ENCODE peak calls at places on chromosomes 16 and 17, in nine cellular contexts. N is HCT116; C is brain microvascular endothelial cell; I is K562; U is tibial artery; T is psoas muscle; Y is body of pancreas; W is CD8-positive, alpha-beta T cell; L is PC-3. H is an unnamed sample.

GRCh38 chr16:81928975-81929374 is 82.3 kb downstream of the SDR42E1 start:
- DNase-seq in C (no peak), L (no peak), T (no peak), N (no peak), U (no peak), I (peak; percentile 56), W (no peak), Y (no peak), H (no peak)

GRCh38 chr17:9899280-9900018 is 5.6 kb downstream of the RCVRN start:
- DNase-seq in C (no peak), I (no peak), L (no peak), N (no peak), W (no peak), T (no peak), Y (peak; percentile 53), U (no peak), H (no peak)

GRCh38 chr16:46884513-46885293 is 541 bp downstream of the GPT2 start:
- DNase-seq in Y (peak; percentile 67), C (no peak), U (no peak), T (no peak), L (no peak), N (no peak), I (peak; percentile 29), W (no peak), H (no peak)

GRCh38 chr16:87174061-87174460 is 143.1 kb downstream of the C16orf95 start:
- DNase-seq in Y (no peak), W (no peak), C (no peak), I (no peak), N (no peak), U (no peak), T (no peak), L (no peak), H (no peak)

GRCh38 chr16:31200821-31201510 is 1.6 kb downstream of the PYCARD start:
- DNase-seq in N (no peak), L (peak; percentile 50), Y (no peak), I (no peak), U (no peak), W (peak; percentile 31), T (no peak), C (no peak), H (peak; percentile 50)

GRCh38 chr16:67538666-67539101 is 10.1 kb downstream of the RIPOR1 start:
- DNase-seq in U (no peak), C (peak; percentile 45), T (no peak), L (no peak), N (no peak), Y (no peak), W (no peak), I (no peak), H (no peak)

GRCh38 chr17:41421116-41421515 is 3.3 kb downstream of the KRT37 start:
- DNase-seq in L (peak; percentile 71), N (no peak), W (no peak), U (no peak), C (no peak), T (no peak), Y (no peak), I (no peak), H (no peak)

GRCh38 chr17:2192367-2193028 is 111.1 kb downstream of the SMG6 start:
- DNase-seq in I (no peak), W (peak; percentile 66), L (peak; percentile 88), C (peak; percentile 95), U (no peak), Y (no peak), T (peak; percentile 32), N (peak; percentile 48), H (peak; percentile 16)

GRCh38 chr17:57242148-57242547 is 14.2 kb upstream of the MSI2 start:
- DNase-seq in N (no peak), T (no peak), Y (no peak), I (no peak), L (no peak), U (no peak), C (peak; percentile 8), W (no peak), H (no peak)

DNA sequence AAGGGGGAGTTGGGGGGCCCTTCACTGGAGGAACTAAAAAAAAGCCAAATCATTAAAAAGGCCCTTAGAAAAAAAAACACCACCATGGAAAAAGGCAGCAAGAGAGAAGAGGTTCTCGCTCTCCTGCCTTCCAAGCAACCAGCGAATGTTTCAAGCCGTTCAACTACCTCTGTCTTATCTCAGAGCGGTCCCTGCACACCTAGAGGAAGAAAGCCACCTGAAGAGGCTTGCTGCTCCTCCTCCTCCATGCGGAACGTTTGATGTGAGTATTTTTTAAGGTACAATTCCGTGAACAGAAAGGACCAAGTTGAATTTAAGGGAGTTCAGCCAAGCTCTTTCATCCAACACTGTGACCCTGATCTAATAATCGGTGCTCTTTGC is 9.2 kb downstream of the NXN start:
- DNase-seq in I (no peak), U (no peak), N (no peak), C (no peak), W (no peak), Y (no peak), T (no peak), L (no peak), H (no peak)
- H3K27ac ChIP-seq in I (no peak overlapping the region), U (no peak overlapping the region), N (peak overlapping the region; percentile 65), C (no peak overlapping the region), W (no peak overlapping the region), Y (no peak overlapping the region), T (peak overlapping the region; percentile 67), L (no peak overlapping the region), H (no peak overlapping the region)

GRCh38 chr17:48994548-48995331 is 2.4 kb upstream of the IGF2BP1 start:
- DNase-seq in W (no peak), Y (no peak), L (no peak), C (no peak), U (no peak), I (no peak), N (no peak), T (no peak), H (no peak)

GRCh38 chr17:48995332-48995870 is 1.8 kb upstream of the IGF2BP1 start:
- DNase-seq in U (no peak), N (no peak), T (no peak), I (peak; percentile 58), L (no peak), W (no peak), C (no peak), Y (no peak), H (no peak)

GRCh38 chr17:48997103-48997826 is at the start of gene IGF2BP1:
- DNase-seq in Y (no peak), U (no peak), I (peak; percentile 79), T (no peak), W (no peak), L (no peak), C (peak; percentile 61), N (no peak), H (no peak)

GRCh38 chr17:48996696-48997102 is 486 bp upstream of the IGF2BP1 start:
- DNase-seq in W (no peak), C (no peak), Y (no peak), I (peak; percentile 34), U (no peak), N (no peak), T (no peak), L (no peak), H (no peak)

DNA sequence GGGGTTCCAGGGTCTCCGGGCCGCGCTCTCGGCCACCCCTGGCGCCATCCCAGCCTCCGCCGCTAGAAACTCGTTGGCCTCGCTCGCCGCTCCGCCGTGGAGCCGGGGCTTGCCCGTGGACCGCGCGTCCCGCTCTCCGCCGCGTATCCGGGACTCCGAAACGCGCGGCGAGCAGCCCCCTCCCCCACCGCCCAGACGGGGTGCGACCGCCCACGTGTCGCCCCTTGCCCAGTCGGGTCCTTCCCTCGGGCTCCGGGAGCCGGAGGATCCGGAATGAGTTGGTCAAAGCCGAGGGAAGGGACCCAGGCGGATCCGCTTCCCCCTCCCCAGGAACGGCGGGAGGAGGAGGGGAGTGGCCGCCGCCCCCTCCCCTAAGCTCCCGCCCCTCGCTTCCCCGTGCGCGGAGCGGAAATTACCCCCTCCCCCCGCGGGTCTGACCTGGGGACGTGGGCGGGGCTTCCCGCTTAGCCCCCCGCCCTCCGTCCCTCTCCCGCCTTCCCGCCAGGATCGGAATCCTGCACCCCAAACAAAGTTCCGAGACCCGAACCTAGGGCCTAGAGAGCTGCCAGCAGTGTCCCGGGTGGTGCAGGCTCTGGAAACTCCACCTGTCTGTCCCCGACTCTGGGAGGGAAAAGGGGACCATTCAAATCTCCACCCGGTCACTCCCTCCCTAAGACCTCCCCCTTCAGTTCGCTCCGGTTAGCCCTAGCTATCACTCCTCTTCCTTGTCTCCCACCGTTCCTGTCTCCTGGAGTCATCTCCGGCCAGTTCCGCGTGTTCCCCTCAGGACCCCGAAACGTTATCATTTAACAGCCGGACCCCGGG is 1.1 kb upstream of the IGF2BP1 start:
- DNase-seq in Y (no peak), T (no peak), C (no peak), L (no peak), I (peak; percentile 88), U (no peak), W (no peak), N (no peak), H (no peak)
- H3K27me3 ChIP-seq in Y (peaks cover 55% of the 10 kb centered on the region), T (peaks cover 5% of the 10 kb centered on the region), C (peaks cover 9% of the 10 kb centered on the region), L (peaks cover 94% of the 10 kb centered on the region), I (no peaks in the 10 kb centered on the region), U (peaks cover 99% of the 10 kb centered on the region), W (peaks cover 67% of the 10 kb centered on the region), N (peaks cover 58% of the 10 kb centered on the region), H (peaks cover 96% of the 10 kb centered on the region)

GRCh38 chr16:23294260-23294659 is 7.8 kb upstream of the SCNN1B start:
- DNase-seq in W (no peak), N (no peak), I (no peak), L (no peak), T (no peak), Y (no peak), U (no peak), C (no peak), H (no peak)
- TF ChIP-seq CTCF in W (no peak), N (no peak), I (no peak), L (no peak), T (no peak), Y (no peak), U (no peak), C (no peak), H (no peak)

GRCh38 chr16:15770512-15770911 is 86.3 kb downstream of the MYH11 start:
- DNase-seq in U (no peak), L (no peak), T (no peak), C (peak; percentile 64), N (no peak), I (no peak), Y (no peak), W (no peak), H (no peak)

GRCh38 chr16:15773964-15774363 is 82.9 kb downstream of the MYH11 start:
- DNase-seq in N (no peak), L (no peak), W (no peak), Y (no peak), U (no peak), I (no peak), C (no peak), T (no peak), H (no peak)

GRCh38 chr16:15771694-15772093 is 85.1 kb downstream of the MYH11 start:
- DNase-seq in Y (no peak), T (no peak), W (no peak), I (no peak), U (no peak), L (no peak), N (no peak), C (no peak), H (no peak)

GRCh38 chr16:15775209-15775608 is 81.6 kb downstream of the MYH11 start:
- DNase-seq in U (no peak), I (no peak), T (no peak), W (no peak), N (peak; percentile 50), L (peak; percentile 33), C (peak; percentile 38), Y (no peak), H (no peak)

GRCh38 chr16:15772579-15773293 is 84.1 kb downstream of the MYH11 start:
- DNase-seq in T (no peak), W (no peak), N (no peak), I (no peak), Y (no peak), C (no peak), U (no peak), L (peak; percentile 2), H (no peak)
- H3K27ac ChIP-seq in T (no peak overlapping the region), W (no peak overlapping the region), N (no peak overlapping the region), I (no peak overlapping the region), Y (no peak overlapping the region), C (no peak overlapping the region), U (peak overlapping the region; percentile 76), L (no peak overlapping the region), H (no peak overlapping the region)